ENCODE peak calls at places on chromosomes 6 and 20, in nine cellular contexts. Y is HS-27A; X is NCI-H1417 treated with DMSO at 0.1 percent for 48 hours; K is NAMALWA; H is SK-N-DZ; Z is upper lobe of right lung; T is iPS DF 19.7; F is NCI-H2081; S is stimulated activated CD4-positive, alpha-beta T cell treated with anti-CD3 and anti-CD28 coated beads, Interleukin-15, amount 100 ng/mL, for 1 hour. A is an unnamed sample.

GRCh38 chr6:16244446-16244845 is 6.1 kb downstream of the GMPR start:
- DNase-seq in Y (no peak), X (no peak), K (no peak), H (no peak), Z (no peak), T (no peak), F (no peak), S (no peak), A (no peak)

GRCh38 chr6:158207452-158207788 is 39.3 kb downstream of the GTF2H5 start:
- DNase-seq in Y (no peak), X (no peak), K (no peak), H (no peak), Z (no peak), T (no peak), F (no peak), S (no peak), A (no peak)

GRCh38 chr6:17938885-17939284 is 48.5 kb downstream of the KIF13A start:
- DNase-seq in Y (no peak), X (no peak), K (no peak), H (no peak), Z (no peak), T (no peak), F (no peak), S (no peak), A (no peak)

GRCh38 chr6:158847012-158847529 is 27.9 kb upstream of the EZR start:
- DNase-seq in Y (no peak), X (no peak), K (no peak), H (no peak), Z (no peak), T (no peak), F (no peak), S (no peak), A (no peak)

GRCh38 chr6:33276581-33276863 is 401 bp upstream of the B3GALT4 start:
- DNase-seq in Y (no peak), X (no peak), K (peak; percentile 55), H (no peak), Z (no peak), T (no peak), F (no peak), S (no peak), A (no peak)

GRCh38 chr6:119161450-119161849 is 83.0 kb upstream of the FAM184A start:
- DNase-seq in Y (no peak), X (no peak), K (no peak), H (no peak), Z (no peak), T (no peak), F (no peak), S (no peak), A (no peak)

GRCh38 chr6:163165922-163166321 is 248.6 kb upstream of the QKI start:
- DNase-seq in Y (no peak), X (peak; percentile 52), K (no peak), H (no peak), Z (no peak), T (no peak), F (no peak), S (no peak), A (no peak)

GRCh38 chr6:149028767-149029405 is 282.1 kb downstream of the UST start:
- DNase-seq in Y (peak; percentile 84), X (peak; percentile 79), K (peak; percentile 93), H (peak; percentile 81), Z (no peak), T (no peak), F (peak; percentile 76), S (no peak), A (no peak)

GRCh38 chr6:155050311-155050710 is 55.2 kb downstream of the TIAM2 start:
- DNase-seq in Y (no peak), X (no peak), K (no peak), H (no peak), Z (no peak), T (no peak), F (no peak), S (peak; percentile 12), A (peak; percentile 4)

GRCh38 chr6:39048481-39049399 is at the start of gene GLP1R:
- DNase-seq in Y (no peak), X (no peak), K (no peak), H (no peak), Z (no peak), T (no peak), F (no peak), S (peak; percentile 2), A (no peak)

GRCh38 chr6:154352898-154353585 is 3.6 kb downstream of the IPCEF1 start:
- DNase-seq in Y (no peak), X (no peak), K (no peak), H (no peak), Z (peak; percentile 67), T (no peak), F (no peak), S (peak; percentile 7), A (no peak)

GRCh38 chr6:25056130-25056529 is 120.4 kb upstream of the RIPOR2 start:
- DNase-seq in Y (no peak), X (no peak), K (peak; percentile 16), H (no peak), Z (no peak), T (no peak), F (no peak), S (no peak), A (no peak)

GRCh38 chr6:26594128-26594493 is 2.6 kb upstream of the ABT1 start:
- DNase-seq in Y (no peak), X (no peak), K (no peak), H (no peak), Z (no peak), T (no peak), F (no peak), S (no peak), A (no peak)

GRCh38 chr6:18405477-18406293 is 18.5 kb downstream of the RNF144B start:
- DNase-seq in Y (peak; percentile 84), X (no peak), K (no peak), H (no peak), Z (no peak), T (no peak), F (no peak), S (no peak), A (no peak)

GRCh38 chr6:87848616-87849015 is 146.6 kb upstream of the AKIRIN2 start:
- DNase-seq in Y (no peak), X (no peak), K (no peak), H (no peak), Z (no peak), T (no peak), F (no peak), S (no peak), A (no peak)

GRCh38 chr20:23125625-23126191 is 39.6 kb upstream of the CD93 start:
- DNase-seq in Y (no peak), X (no peak), K (peak; percentile 84), H (no peak), Z (peak; percentile 74), T (no peak), F (no peak), S (no peak), A (no peak)

GRCh38 chr6:143575840-143576498 is 64.4 kb upstream of the FUCA2 start:
- DNase-seq in Y (no peak), X (no peak), K (no peak), H (peak; percentile 59), Z (no peak), T (no peak), F (no peak), S (no peak), A (no peak)

GRCh38 chr6:88705601-88706000 is 257.8 kb downstream of the RNGTT start:
- DNase-seq in Y (no peak), X (no peak), K (peak; percentile 13), H (no peak), Z (no peak), T (no peak), F (no peak), S (no peak), A (no peak)

GRCh38 chr20:51236396-51236795 is 213.5 kb upstream of the KCNG1 start:
- DNase-seq in Y (no peak), X (no peak), K (no peak), H (no peak), Z (no peak), T (no peak), F (no peak), S (no peak), A (no peak)

GRCh38 chr20:53677447-53678314 is 84.0 kb upstream of the ZNF217 start:
- DNase-seq in Y (no peak), X (no peak), K (no peak), H (peak; percentile 78), Z (peak; percentile 38), T (peak; percentile 23), F (no peak), S (no peak), A (no peak)

GRCh38 chr6:33621396-33622388 is 570 bp downstream of the ITPR3 start:
- DNase-seq in Y (no peak), X (no peak), K (peak; percentile 57), H (no peak), Z (peak; percentile 88), T (no peak), F (peak; percentile 67), S (peak; percentile 33), A (peak; percentile 81)

GRCh38 chr20:58649288-58650180 is 1.5 kb upstream of the STX16 start:
- DNase-seq in Y (no peak), X (no peak), K (no peak), H (no peak), Z (peak; percentile 73), T (no peak), F (no peak), S (no peak), A (no peak)

GRCh38 chr6:125197795-125198269 is 44.3 kb downstream of the TPD52L1 start:
- DNase-seq in Y (no peak), X (no peak), K (no peak), H (peak; percentile 15), Z (peak; percentile 68), T (no peak), F (peak; percentile 23), S (no peak), A (no peak)

GRCh38 chr6:135328136-135328535 is 147.0 kb downstream of the MYB start:
- DNase-seq in Y (no peak), X (no peak), K (no peak), H (no peak), Z (no peak), T (no peak), F (no peak), S (no peak), A (no peak)

GRCh38 chr20:63934271-63935068 is 21.7 kb downstream of the UCKL1 start:
- DNase-seq in Y (no peak), X (no peak), K (no peak), H (no peak), Z (no peak), T (no peak), F (no peak), S (no peak), A (peak; percentile 80)

GRCh38 chr6:150646228-150646627 is 46.5 kb downstream of the PLEKHG1 start:
- DNase-seq in Y (no peak), X (no peak), K (no peak), H (no peak), Z (no peak), T (no peak), F (no peak), S (no peak), A (no peak)

GRCh38 chr6:50842861-50843384 is 24.3 kb downstream of the TFAP2B start:
- DNase-seq in Y (no peak), X (no peak), K (no peak), H (no peak), Z (no peak), T (no peak), F (no peak), S (no peak), A (peak; percentile 70)

GRCh38 chr20:33896509-33896908 is 85.4 kb downstream of the CHMP4B start:
- DNase-seq in Y (peak; percentile 42), X (no peak), K (no peak), H (no peak), Z (no peak), T (no peak), F (no peak), S (no peak), A (no peak)

GRCh38 chr6:132764370-132764769 is 6.7 kb upstream of the VNN2 start:
- DNase-seq in Y (peak; percentile 33), X (no peak), K (no peak), H (no peak), Z (no peak), T (no peak), F (no peak), S (no peak), A (no peak)

GRCh38 chr6:75023634-75024033 is 182.2 kb downstream of the COL12A1 start:
- DNase-seq in Y (no peak), X (no peak), K (no peak), H (no peak), Z (no peak), T (no peak), F (no peak), S (no peak), A (no peak)

GRCh38 chr20:22407237-22408193 is 176.9 kb downstream of the FOXA2 start:
- DNase-seq in Y (no peak), X (no peak), K (no peak), H (no peak), Z (no peak), T (no peak), F (no peak), S (no peak), A (no peak)

A was measured in H1.